ENCODE peak calls at places on chromosomes 4 and X, in six cellular contexts. P is activated CD8-positive, alpha-beta memory T cell treated with anti-CD3 and anti-CD28 coated beads for 24 hours; S is GOT3; C is stimulated activated naive CD8-positive, alpha-beta T cell treated with anti-CD3 and anti-CD28 coated beads, Interleukin-15, Interleukin-2, amounts not matched to agents 100 U/mL and 50 U/mL, for 24 hours; D is CD4-positive, alpha-beta T cell; H is RWPE1. A is an unnamed sample.

GRCh38 chrX:68462653-68463052 is 29.4 kb upstream of the OPHN1 start:
- DNase-seq in P (no peak), S (no peak), C (peak; percentile 5), D (no peak), H (no peak), A (no peak)

GRCh38 chr4:48991357-48991756 is 5.3 kb downstream of the CWH43 start:
- DNase-seq in P (no peak), S (no peak), C (no peak), D (no peak), H (no peak), A (no peak)

GRCh38 chr4:80243274-80244018 is 23.0 kb upstream of the FGF5 start:
- DNase-seq in P (no peak), S (no peak), C (no peak), D (no peak), H (no peak), A (no peak)

GRCh38 chr4:112860731-112861377 is 188.6 kb upstream of the ANK2 start:
- DNase-seq in P (no peak), S (no peak), C (no peak), D (no peak), H (no peak), A (no peak)

GRCh38 chr4:23889814-23890269 is at the start of gene PPARGC1A:
- DNase-seq in P (no peak), S (no peak), C (no peak), D (no peak), H (no peak), A (no peak)

GRCh38 chr4:79249879-79250503 is 75.9 kb downstream of the NAA11 start:
- DNase-seq in P (no peak), S (no peak), C (no peak), D (no peak), H (no peak), A (no peak)

GRCh38 chr4:171130126-171130801 is 682.9 kb upstream of the GALNTL6 start:
- DNase-seq in P (no peak), S (no peak), C (no peak), D (no peak), H (no peak), A (no peak)

GRCh38 chr4:89496851-89497250 is 189.3 kb upstream of the GPRIN3 start:
- DNase-seq in P (no peak), S (no peak), C (no peak), D (no peak), H (peak; percentile 16), A (no peak)

GRCh38 chr4:24763631-24764302 is 31.6 kb upstream of the SOD3 start:
- DNase-seq in P (no peak), S (no peak), C (no peak), D (no peak), H (peak; percentile 76), A (no peak)

GRCh38 chr4:119559044-119559647 is 69.5 kb downstream of the PDE5A start:
- DNase-seq in P (no peak), S (no peak), C (no peak), D (no peak), H (peak; percentile 21), A (no peak)

GRCh38 chrX:54891573-54891972 is 29.1 kb upstream of the TRO start:
- DNase-seq in P (no peak), S (no peak), C (peak; percentile 7), D (no peak), H (peak; percentile 0), A (peak; percentile 17)